ENCODE peak calls at places on chromosomes 4 and X, in eight cellular contexts. C, U, L, P, X, B, I and H are unnamed samples. For H3K4me1, the result is how much of the 10 kb centered on the place peaks cover.

GRCh38 chr4:82201303-82201702 is 172.5 kb downstream of the HNRNPD start:
- DNase-seq in C (no peak), U (no peak), L (no peak), P (no peak), X (no peak), B (peak), I (no peak), H (no peak)

GRCh38 chrX:4320436-4320947 is 607.0 kb upstream of the PRKX start:
- DNase-seq in C (no peak), U (peak), L (no peak), P (no peak), X (no peak), B (no peak), I (no peak), H (no peak)

GRCh38 chrX:22395372-22395771 is 122.7 kb downstream of the CBLL2 start:
- DNase-seq in C (no peak), U (no peak), L (no peak), P (no peak), X (no peak), B (peak), I (no peak), H (no peak)

GRCh38 chrX:123731987-123732678 is 719 bp downstream of the THOC2 start:
- DNase-seq in C (peak), U (peak), L (peak), P (no peak), X (peak), B (peak), I (no peak), H (no peak)

GRCh38 chr4:119242417-119242816 is 29.9 kb downstream of the USP53 start:
- DNase-seq in C (no peak), U (no peak), L (no peak), P (no peak), X (no peak), B (no peak), I (no peak), H (no peak)

GRCh38 chrX:85544609-85545008 is 165.1 kb upstream of the POF1B start:
- DNase-seq in C (no peak), U (no peak), L (no peak), P (no peak), X (no peak), B (no peak), I (no peak), H (no peak)

GRCh38 chr4:147019061-147019460 is 73.4 kb upstream of the TTC29 start:
- DNase-seq in C (peak), U (peak), L (peak), P (peak), X (peak), B (peak), I (peak), H (no peak)

GRCh38 chr4:106981431-106981830 is 54.7 kb downstream of the DKK2 start:
- DNase-seq in C (no peak), U (no peak), L (no peak), P (no peak), X (no peak), B (no peak), I (no peak), H (no peak)

GRCh38 chr4:84418032-84418709 is 80.9 kb downstream of the NKX6-1 start:
- DNase-seq in C (no peak), U (no peak), L (no peak), P (no peak), X (peak), B (no peak), I (no peak), H (no peak)

GRCh38 chr4:80471701-80472100 is 136.2 kb downstream of the CFAP299 start:
- DNase-seq in C (peak), U (peak), L (no peak), P (no peak), X (peak), B (peak), I (no peak), H (no peak)

GRCh38 chrX:15854080-15854655 is 445 bp downstream of the AP1S2 start:
- DNase-seq in C (peak), U (peak), L (peak), P (peak), X (peak), B (no peak), I (peak), H (peak)

GRCh38 chrX:43655961-43656494 is at the start of gene MAOA:
- DNase-seq in C (peak), U (no peak), L (peak), P (peak), X (peak), B (no peak), I (peak), H (peak)

GRCh38 chr4:110634320-110635154 is 11.7 kb upstream of the PITX2 start:
- DNase-seq in C (no peak), U (no peak), L (no peak), P (no peak), X (no peak), B (no peak), I (no peak), H (no peak)

DNA sequence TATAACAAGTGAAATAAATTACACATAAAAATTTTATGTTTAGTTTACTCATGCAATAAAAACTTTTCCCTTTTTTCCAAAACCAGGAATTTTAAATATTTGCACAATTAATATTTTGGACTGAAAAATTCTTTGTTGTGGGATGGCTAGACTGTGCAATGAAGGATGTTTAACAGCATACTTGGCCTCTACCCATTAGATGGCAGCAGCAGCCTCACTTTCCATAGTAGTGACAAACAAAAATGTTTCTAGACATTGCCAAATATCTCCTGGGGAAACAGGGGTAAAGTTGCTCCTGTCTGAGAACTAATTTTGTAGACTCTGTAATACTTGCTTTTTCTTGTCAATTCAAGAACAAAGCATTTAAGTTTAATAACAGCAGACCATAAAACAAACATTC is 49.8 kb downstream of the SCLT1 start:
- DNase-seq in C (no peak), U (no peak), L (no peak), P (no peak), X (no peak), B (peak), I (no peak), H (no peak)
- TF ChIP-seq CTCF in C (peak), U (no peak), L (no peak), P (no peak), X (no peak), B (no peak), I (no peak), H (no peak)

DNA sequence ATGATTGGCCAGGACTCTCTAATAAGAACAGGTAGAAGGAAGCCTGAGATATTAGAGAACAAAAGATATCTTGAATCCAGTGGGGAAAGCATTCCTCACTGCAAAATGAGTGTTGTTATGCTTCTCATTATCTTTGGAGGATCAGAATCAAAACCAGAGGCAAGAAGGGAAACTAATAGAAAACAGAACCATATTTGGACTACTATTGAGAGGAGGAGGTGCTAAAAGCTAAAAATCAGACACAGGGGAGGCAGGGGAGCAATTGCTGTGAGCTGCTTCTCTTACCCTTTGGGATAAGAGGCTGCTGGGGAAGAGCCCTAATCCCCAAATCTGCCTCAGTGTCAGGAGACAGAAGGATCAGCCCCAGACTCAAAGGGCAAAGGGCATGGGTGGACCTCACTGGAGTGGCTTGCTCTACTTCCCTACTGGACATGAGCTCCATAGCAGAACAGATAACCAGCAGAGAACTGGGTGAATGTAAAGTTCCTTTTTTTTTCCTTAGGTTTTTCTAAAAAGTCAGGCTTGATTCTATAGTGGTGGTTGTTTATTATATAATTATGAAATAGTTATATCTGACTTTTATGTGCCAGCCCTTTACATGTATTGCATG is 60.1 kb downstream of the SEPTIN11 start:
- DNase-seq in C (no peak), U (no peak), L (no peak), P (no peak), X (no peak), B (no peak), I (no peak), H (no peak)
- H3K4me1 ChIP-seq in C (under half), U (under half), L (under half), P (under half), X (under half), B (under half), I (under half), H (under half)

DNA sequence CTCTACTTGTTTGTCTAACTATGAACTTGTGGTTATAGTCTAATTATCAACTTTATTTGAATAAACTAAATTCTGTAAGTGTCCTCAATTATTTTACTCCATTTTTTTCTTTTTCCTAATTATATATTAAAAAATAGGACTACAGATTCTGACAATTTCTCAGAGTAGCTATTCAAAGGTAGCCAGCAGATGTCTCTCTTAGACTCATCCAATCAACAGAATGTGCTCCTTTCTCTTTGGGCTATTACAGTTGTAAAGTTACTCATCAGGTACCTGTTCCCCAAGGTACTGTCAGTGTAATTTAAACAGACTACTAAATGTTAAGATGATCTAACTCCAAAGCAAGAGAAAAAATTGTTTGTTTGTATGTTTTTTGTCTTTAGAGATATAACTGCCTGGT is 248.6 kb downstream of the PCDH18 start:
- DNase-seq in C (no peak), U (no peak), L (no peak), P (no peak), X (no peak), B (peak), I (no peak), H (no peak)
- TF ChIP-seq CTCF in C (no peak), U (no peak), L (no peak), P (no peak), X (no peak), B (peak), I (no peak), H (no peak)

DNA sequence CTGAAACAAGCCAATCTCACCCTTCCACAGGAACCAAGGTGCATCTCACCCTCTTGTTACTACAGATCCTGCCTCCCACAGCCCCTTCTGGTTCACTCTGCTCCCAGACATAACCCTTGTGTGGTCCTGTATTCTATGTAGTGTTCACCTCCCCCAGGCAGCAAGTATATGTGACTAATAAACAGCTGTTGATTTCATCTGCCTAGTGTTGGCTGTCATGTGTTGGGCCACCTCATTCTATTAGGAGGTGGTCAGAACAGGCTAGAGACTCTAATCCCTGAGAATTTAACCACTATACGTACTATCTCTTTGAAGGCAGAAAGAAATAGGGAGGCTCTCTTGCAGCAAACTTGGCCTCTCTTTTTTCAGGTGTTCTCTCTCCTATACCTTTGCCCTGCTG is 134.3 kb upstream of the RPL34 start:
- DNase-seq in C (no peak), U (no peak), L (no peak), P (no peak), X (no peak), B (no peak), I (no peak), H (no peak)
- H3K4me1 ChIP-seq in C (under half), U (under half), L (under half), P (under half), X (under half), B (under half), I (under half), H (under half)

GRCh38 chrX:132744470-132744869 is 214.0 kb downstream of the HS6ST2 start:
- DNase-seq in C (no peak), U (no peak), L (no peak), P (no peak), X (no peak), B (no peak), I (no peak), H (no peak)
- TF ChIP-seq CTCF in C (no peak), U (no peak), L (no peak), P (no peak), X (no peak), B (no peak), I (no peak), H (no peak)

GRCh38 chr4:1041936-1042330 is 30.5 kb downstream of the FGFRL1 start:
- DNase-seq in C (no peak), U (no peak), L (no peak), P (no peak), X (no peak), B (no peak), I (peak), H (no peak)

GRCh38 chr4:1043658-1044468 is 32.4 kb downstream of the FGFRL1 start:
- DNase-seq in C (peak), U (peak), L (peak), P (peak), X (peak), B (peak), I (peak), H (peak)

GRCh38 chr4:1044469-1045192 is 33.2 kb downstream of the FGFRL1 start:
- DNase-seq in C (peak), U (no peak), L (no peak), P (no peak), X (no peak), B (no peak), I (peak), H (no peak)

GRCh38 chr4:1042352-1043025 is 31.1 kb downstream of the FGFRL1 start:
- DNase-seq in C (no peak), U (no peak), L (no peak), P (no peak), X (no peak), B (no peak), I (no peak), H (no peak)

DNA sequence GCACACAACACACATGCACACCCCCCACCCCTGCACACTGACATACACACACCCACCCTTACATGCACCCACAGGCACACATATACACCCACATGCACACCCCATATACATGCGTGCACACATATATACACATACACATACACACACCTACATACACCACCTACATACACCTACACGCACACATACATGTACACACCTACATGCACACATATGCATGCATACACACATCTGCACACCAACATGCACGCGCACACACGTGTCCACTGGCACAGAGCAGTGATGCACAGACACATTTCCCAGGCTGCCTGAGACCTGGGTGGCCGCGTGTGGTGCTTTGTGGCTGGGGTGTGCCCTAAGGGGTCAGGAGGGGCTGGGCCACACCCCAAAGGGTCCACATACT is 31.7 kb downstream of the FGFRL1 start:
- DNase-seq in C (no peak), U (no peak), L (no peak), P (no peak), X (no peak), B (no peak), I (no peak), H (no peak)
- H3K4me1 ChIP-seq in C (under half), U (under half), L (half or more), P (under half), X (under half), B (under half), I (under half), H (under half)

GRCh38 chr4:139558235-139559094 is 2.4 kb upstream of the SETD7 start:
- DNase-seq in C (no peak), U (no peak), L (no peak), P (no peak), X (no peak), B (no peak), I (no peak), H (no peak)
- TF ChIP-seq CTCF in C (no peak), U (no peak), L (no peak), P (no peak), X (no peak), B (no peak), I (no peak), H (no peak)